ENCODE peak calls at places on chromosome 12, in eight cellular contexts. One of them, this sample, is unnamed. For H3K4me1, the result is how much of the 10 kb centered on the place peaks cover.

GRCh38 chr12:119179335-119180021 is 747 bp downstream of the HSPB8 start:
- DNase-seq in psoas muscle: no peak
- DNase-seq in gastrocnemius medialis: peak
- DNase-seq in CD8-positive, alpha-beta T cell: no peak
- DNase-seq in tibial artery: no peak
- DNase-seq in esophagus squamous epithelium: no peak
- DNase-seq in CD8-positive, alpha-beta memory T cell: no peak
- DNase-seq in lung: peak
- DNase-seq in this sample: no peak

GRCh38 chr12:55652352-55652751 is 15.7 kb downstream of the OR10P1 start:
- DNase-seq in psoas muscle: no peak
- DNase-seq in gastrocnemius medialis: no peak
- DNase-seq in CD8-positive, alpha-beta T cell: no peak
- DNase-seq in tibial artery: no peak
- DNase-seq in esophagus squamous epithelium: no peak
- DNase-seq in CD8-positive, alpha-beta memory T cell: no peak
- DNase-seq in lung: no peak
- DNase-seq in this sample: no peak

GRCh38 chr12:120639771-120640721 is at the start of gene CABP1:
- DNase-seq in psoas muscle: peak
- DNase-seq in gastrocnemius medialis: no peak
- DNase-seq in CD8-positive, alpha-beta T cell: peak
- DNase-seq in tibial artery: no peak
- DNase-seq in esophagus squamous epithelium: no peak
- DNase-seq in CD8-positive, alpha-beta memory T cell: peak
- DNase-seq in lung: no peak
- DNase-seq in this sample: peak

GRCh38 chr12:53051058-53051880 is 1.4 kb downstream of the TNS2 start:
- DNase-seq in psoas muscle: peak
- DNase-seq in gastrocnemius medialis: peak
- DNase-seq in CD8-positive, alpha-beta T cell: no peak
- DNase-seq in tibial artery: peak
- DNase-seq in esophagus squamous epithelium: no peak
- DNase-seq in CD8-positive, alpha-beta memory T cell: no peak
- DNase-seq in lung: peak
- DNase-seq in this sample: peak

GRCh38 chr12:79098530-79098929 is 234.0 kb downstream of the SYT1 start:
- DNase-seq in psoas muscle: no peak
- DNase-seq in gastrocnemius medialis: no peak
- DNase-seq in CD8-positive, alpha-beta T cell: no peak
- DNase-seq in tibial artery: no peak
- DNase-seq in esophagus squamous epithelium: no peak
- DNase-seq in CD8-positive, alpha-beta memory T cell: no peak
- DNase-seq in lung: no peak
- DNase-seq in this sample: no peak

GRCh38 chr12:54208591-54208990 is 19.8 kb upstream of the SMUG1 start:
- DNase-seq in psoas muscle: no peak
- DNase-seq in gastrocnemius medialis: no peak
- DNase-seq in CD8-positive, alpha-beta T cell: no peak
- DNase-seq in tibial artery: no peak
- DNase-seq in esophagus squamous epithelium: no peak
- DNase-seq in CD8-positive, alpha-beta memory T cell: no peak
- DNase-seq in lung: no peak
- DNase-seq in this sample: no peak

GRCh38 chr12:47799357-47799955 is 20.2 kb downstream of the HDAC7 start:
- DNase-seq in psoas muscle: peak
- DNase-seq in gastrocnemius medialis: peak
- DNase-seq in CD8-positive, alpha-beta T cell: no peak
- DNase-seq in tibial artery: peak
- DNase-seq in esophagus squamous epithelium: no peak
- DNase-seq in CD8-positive, alpha-beta memory T cell: no peak
- DNase-seq in lung: no peak
- DNase-seq in this sample: no peak

GRCh38 chr12:50615534-50616296 is 110.9 kb downstream of the DIP2B start:
- DNase-seq in psoas muscle: no peak
- DNase-seq in gastrocnemius medialis: no peak
- DNase-seq in CD8-positive, alpha-beta T cell: no peak
- DNase-seq in tibial artery: no peak
- DNase-seq in esophagus squamous epithelium: no peak
- DNase-seq in CD8-positive, alpha-beta memory T cell: no peak
- DNase-seq in lung: no peak
- DNase-seq in this sample: no peak

GRCh38 chr12:121697093-121697698 is 15.4 kb upstream of the TMEM120B start:
- DNase-seq in psoas muscle: no peak
- DNase-seq in gastrocnemius medialis: no peak
- DNase-seq in CD8-positive, alpha-beta T cell: peak
- DNase-seq in tibial artery: no peak
- DNase-seq in esophagus squamous epithelium: no peak
- DNase-seq in CD8-positive, alpha-beta memory T cell: peak
- DNase-seq in lung: no peak
- DNase-seq in this sample: peak

GRCh38 chr12:3365416-3366385 is 125.3 kb upstream of the PRMT8 start:
- DNase-seq in psoas muscle: no peak
- DNase-seq in gastrocnemius medialis: no peak
- DNase-seq in CD8-positive, alpha-beta T cell: no peak
- DNase-seq in tibial artery: no peak
- DNase-seq in esophagus squamous epithelium: no peak
- DNase-seq in CD8-positive, alpha-beta memory T cell: no peak
- DNase-seq in lung: no peak
- DNase-seq in this sample: no peak

GRCh38 chr12:120798696-120799095 is 73.1 kb downstream of the ACADS start:
- DNase-seq in psoas muscle: no peak
- DNase-seq in gastrocnemius medialis: no peak
- DNase-seq in CD8-positive, alpha-beta T cell: no peak
- DNase-seq in tibial artery: no peak
- DNase-seq in esophagus squamous epithelium: no peak
- DNase-seq in CD8-positive, alpha-beta memory T cell: no peak
- DNase-seq in lung: no peak
- DNase-seq in this sample: no peak

GRCh38 chr12:72273851-72274284 is 1.7 kb downstream of the TRHDE start:
- DNase-seq in psoas muscle: peak
- DNase-seq in gastrocnemius medialis: no peak
- DNase-seq in CD8-positive, alpha-beta T cell: no peak
- DNase-seq in tibial artery: no peak
- DNase-seq in esophagus squamous epithelium: no peak
- DNase-seq in CD8-positive, alpha-beta memory T cell: no peak
- DNase-seq in lung: no peak
- DNase-seq in this sample: no peak

GRCh38 chr12:81520064-81520945 is 238.8 kb downstream of the PPFIA2 start:
- DNase-seq in psoas muscle: no peak
- DNase-seq in gastrocnemius medialis: no peak
- DNase-seq in CD8-positive, alpha-beta T cell: no peak
- DNase-seq in tibial artery: no peak
- DNase-seq in esophagus squamous epithelium: no peak
- DNase-seq in CD8-positive, alpha-beta memory T cell: no peak
- DNase-seq in lung: no peak
- DNase-seq in this sample: no peak

GRCh38 chr12:15928870-15929571 is 17.9 kb downstream of the DERA start:
- DNase-seq in psoas muscle: no peak
- DNase-seq in gastrocnemius medialis: no peak
- DNase-seq in CD8-positive, alpha-beta T cell: no peak
- DNase-seq in tibial artery: no peak
- DNase-seq in esophagus squamous epithelium: no peak
- DNase-seq in CD8-positive, alpha-beta memory T cell: no peak
- DNase-seq in lung: no peak
- DNase-seq in this sample: no peak

GRCh38 chr12:87270894-87271293 is 758.3 kb downstream of the C12orf50 start:
- DNase-seq in psoas muscle: no peak
- DNase-seq in gastrocnemius medialis: no peak
- DNase-seq in CD8-positive, alpha-beta T cell: no peak
- DNase-seq in tibial artery: no peak
- DNase-seq in esophagus squamous epithelium: no peak
- DNase-seq in CD8-positive, alpha-beta memory T cell: no peak
- DNase-seq in lung: no peak
- DNase-seq in this sample: no peak

GRCh38 chr12:164207-164606 is 49.8 kb downstream of the SLC6A12 start:
- DNase-seq in psoas muscle: no peak
- DNase-seq in gastrocnemius medialis: no peak
- DNase-seq in CD8-positive, alpha-beta T cell: no peak
- DNase-seq in tibial artery: no peak
- DNase-seq in esophagus squamous epithelium: no peak
- DNase-seq in CD8-positive, alpha-beta memory T cell: no peak
- DNase-seq in lung: no peak
- DNase-seq in this sample: peak

GRCh38 chr12:38662851-38663250 is 242.5 kb downstream of the CPNE8 start:
- DNase-seq in psoas muscle: no peak
- DNase-seq in gastrocnemius medialis: no peak
- DNase-seq in CD8-positive, alpha-beta T cell: no peak
- DNase-seq in tibial artery: no peak
- DNase-seq in esophagus squamous epithelium: no peak
- DNase-seq in CD8-positive, alpha-beta memory T cell: no peak
- DNase-seq in lung: no peak
- DNase-seq in this sample: no peak

GRCh38 chr12:93972411-93973208 is 175.8 kb upstream of the PLXNC1 start:
- DNase-seq in psoas muscle: no peak
- DNase-seq in gastrocnemius medialis: no peak
- DNase-seq in CD8-positive, alpha-beta T cell: no peak
- DNase-seq in tibial artery: no peak
- DNase-seq in esophagus squamous epithelium: no peak
- DNase-seq in CD8-positive, alpha-beta memory T cell: no peak
- DNase-seq in lung: no peak
- DNase-seq in this sample: no peak

GRCh38 chr12:52454411-52455201 is 2.7 kb upstream of the KRT6B start:
- DNase-seq in psoas muscle: no peak
- DNase-seq in gastrocnemius medialis: no peak
- DNase-seq in CD8-positive, alpha-beta T cell: no peak
- DNase-seq in tibial artery: no peak
- DNase-seq in esophagus squamous epithelium: no peak
- DNase-seq in CD8-positive, alpha-beta memory T cell: no peak
- DNase-seq in lung: no peak
- DNase-seq in this sample: no peak

GRCh38 chr12:103780093-103780440 is 61.0 kb downstream of the NT5DC3 start:
- DNase-seq in psoas muscle: no peak
- DNase-seq in gastrocnemius medialis: no peak
- DNase-seq in CD8-positive, alpha-beta T cell: no peak
- DNase-seq in tibial artery: no peak
- DNase-seq in esophagus squamous epithelium: no peak
- DNase-seq in CD8-positive, alpha-beta memory T cell: no peak
- DNase-seq in lung: no peak
- DNase-seq in this sample: no peak

GRCh38 chr12:116708826-116709756 is 28.8 kb downstream of the SPRING1 start:
- DNase-seq in psoas muscle: no peak
- DNase-seq in gastrocnemius medialis: no peak
- DNase-seq in CD8-positive, alpha-beta T cell: peak
- DNase-seq in tibial artery: peak
- DNase-seq in esophagus squamous epithelium: no peak
- DNase-seq in CD8-positive, alpha-beta memory T cell: peak
- DNase-seq in lung: peak
- DNase-seq in this sample: peak

GRCh38 chr12:95269892-95270291 is 52.3 kb downstream of the VEZT start:
- DNase-seq in psoas muscle: no peak
- DNase-seq in gastrocnemius medialis: no peak
- DNase-seq in CD8-positive, alpha-beta T cell: no peak
- DNase-seq in tibial artery: no peak
- DNase-seq in esophagus squamous epithelium: no peak
- DNase-seq in CD8-positive, alpha-beta memory T cell: no peak
- DNase-seq in lung: no peak
- DNase-seq in this sample: no peak

GRCh38 chr12:19085090-19085489 is 44.4 kb upstream of the PLEKHA5 start:
- DNase-seq in psoas muscle: no peak
- DNase-seq in gastrocnemius medialis: no peak
- DNase-seq in CD8-positive, alpha-beta T cell: no peak
- DNase-seq in tibial artery: no peak
- DNase-seq in esophagus squamous epithelium: no peak
- DNase-seq in CD8-positive, alpha-beta memory T cell: no peak
- DNase-seq in lung: no peak
- DNase-seq in this sample: no peak

GRCh38 chr12:64825143-64826011 is 930 bp downstream of the TBC1D30 start:
- DNase-seq in psoas muscle: no peak
- DNase-seq in gastrocnemius medialis: no peak
- DNase-seq in CD8-positive, alpha-beta T cell: no peak
- DNase-seq in tibial artery: no peak
- DNase-seq in esophagus squamous epithelium: no peak
- DNase-seq in CD8-positive, alpha-beta memory T cell: no peak
- DNase-seq in lung: no peak
- DNase-seq in this sample: no peak
- H3K4me3 ChIP-seq in psoas muscle: peak
- H3K4me3 ChIP-seq in gastrocnemius medialis: peak
- H3K4me3 ChIP-seq in CD8-positive, alpha-beta T cell: no peak
- H3K4me3 ChIP-seq in tibial artery: peak
- H3K4me3 ChIP-seq in esophagus squamous epithelium: peak
- H3K4me3 ChIP-seq in CD8-positive, alpha-beta memory T cell: no peak
- H3K4me3 ChIP-seq in lung: no peak
- H3K4me3 ChIP-seq in this sample: peak

GRCh38 chr12:108572166-108572790 is 9.9 kb downstream of the ISCU start:
- DNase-seq in psoas muscle: no peak
- DNase-seq in gastrocnemius medialis: no peak
- DNase-seq in CD8-positive, alpha-beta T cell: no peak
- DNase-seq in tibial artery: no peak
- DNase-seq in esophagus squamous epithelium: no peak
- DNase-seq in CD8-positive, alpha-beta memory T cell: no peak
- DNase-seq in lung: peak
- DNase-seq in this sample: peak
- H3K4me1 ChIP-seq in psoas muscle: under half
- H3K4me1 ChIP-seq in gastrocnemius medialis: under half
- H3K4me1 ChIP-seq in CD8-positive, alpha-beta T cell: half or more
- H3K4me1 ChIP-seq in tibial artery: under half
- H3K4me1 ChIP-seq in esophagus squamous epithelium: under half
- H3K4me1 ChIP-seq in CD8-positive, alpha-beta memory T cell: half or more
- H3K4me1 ChIP-seq in lung: under half
- H3K4me1 ChIP-seq in this sample: under half

DNA sequence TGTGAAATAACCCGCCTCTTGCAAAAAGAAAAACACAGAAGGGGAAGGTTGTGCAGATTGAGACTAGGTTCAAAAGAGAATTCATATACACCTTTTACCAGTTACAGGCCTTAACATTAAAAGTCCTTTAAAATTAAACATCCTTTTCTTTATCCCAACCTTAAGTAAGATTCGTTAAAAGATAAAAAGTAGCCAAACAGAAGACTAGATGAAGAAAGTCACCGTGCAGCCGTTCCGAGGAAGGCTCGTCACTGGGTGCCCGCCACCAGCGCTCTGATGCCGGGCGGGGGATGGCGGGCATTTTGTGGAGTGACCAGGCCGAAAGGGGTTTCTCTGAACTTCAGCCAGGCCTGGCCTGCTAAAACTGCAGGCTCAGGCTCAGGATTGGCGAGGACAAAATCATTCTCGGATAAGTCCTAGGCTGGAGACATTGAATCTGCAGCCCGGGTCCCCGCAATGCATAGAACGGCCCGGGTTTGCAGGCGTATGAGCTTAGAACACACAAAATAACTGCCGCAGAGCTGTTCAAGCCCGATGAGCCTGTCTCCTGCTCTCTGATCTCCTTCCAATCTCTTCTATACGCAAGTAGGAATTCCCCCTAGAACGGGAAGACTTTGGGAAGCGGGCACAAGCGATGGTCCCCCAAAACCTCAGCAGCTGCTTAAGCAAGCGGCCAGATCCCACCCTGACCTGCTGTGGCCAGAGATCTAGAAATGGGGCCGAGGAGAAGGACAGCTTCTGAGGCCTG is 1.3 kb downstream of the TBX5 start:
- DNase-seq in psoas muscle: no peak
- DNase-seq in gastrocnemius medialis: no peak
- DNase-seq in CD8-positive, alpha-beta T cell: no peak
- DNase-seq in tibial artery: no peak
- DNase-seq in esophagus squamous epithelium: no peak
- DNase-seq in CD8-positive, alpha-beta memory T cell: no peak
- DNase-seq in lung: no peak
- DNase-seq in this sample: no peak
- H3K4me3 ChIP-seq in psoas muscle: no peak
- H3K4me3 ChIP-seq in gastrocnemius medialis: peak
- H3K4me3 ChIP-seq in CD8-positive, alpha-beta T cell: no peak
- H3K4me3 ChIP-seq in tibial artery: peak
- H3K4me3 ChIP-seq in esophagus squamous epithelium: peak
- H3K4me3 ChIP-seq in CD8-positive, alpha-beta memory T cell: no peak
- H3K4me3 ChIP-seq in lung: peak
- H3K4me3 ChIP-seq in this sample: no peak

GRCh38 chr12:96441811-96442210 is 41.6 kb upstream of the CDK17 start:
- DNase-seq in psoas muscle: no peak
- DNase-seq in gastrocnemius medialis: no peak
- DNase-seq in CD8-positive, alpha-beta T cell: no peak
- DNase-seq in tibial artery: no peak
- DNase-seq in esophagus squamous epithelium: no peak
- DNase-seq in CD8-positive, alpha-beta memory T cell: peak
- DNase-seq in lung: no peak
- DNase-seq in this sample: no peak
- H3K4me1 ChIP-seq in psoas muscle: under half
- H3K4me1 ChIP-seq in gastrocnemius medialis: under half
- H3K4me1 ChIP-seq in CD8-positive, alpha-beta T cell: under half
- H3K4me1 ChIP-seq in tibial artery: under half
- H3K4me1 ChIP-seq in esophagus squamous epithelium: under half
- H3K4me1 ChIP-seq in CD8-positive, alpha-beta memory T cell: under half
- H3K4me1 ChIP-seq in lung: under half
- H3K4me1 ChIP-seq in this sample: under half

This sample was measured in colonic mucosa.